ENCODE peak calls at places on chromosomes 12 and 14, in ten cellular contexts. One of them, this sample, is unnamed.

GRCh38 chr14:67757175-67757574 is 55.5 kb downstream of the RDH12 start:
- DNase-seq in mucosa of gallbladder: no peak
- DNase-seq in mesenteric fat pad: no peak
- DNase-seq in activated gamma-delta T cell treated with Interleukin-2 at 50 U/mL for 16 hours: no peak
- DNase-seq in fibroblast of pulmonary artery: no peak
- DNase-seq in pulmonary artery endothelial cell: no peak
- DNase-seq in AG08396: no peak
- DNase-seq in ELR: no peak
- DNase-seq in Calu3: no peak
- DNase-seq in COLO829: no peak
- DNase-seq in this sample: no peak

GRCh38 chr12:44296624-44297197 is 460.8 kb downstream of the TMEM117 start:
- DNase-seq in mucosa of gallbladder: no peak
- DNase-seq in fibroblast of pulmonary artery: no peak
- DNase-seq in Calu3: no peak
- DNase-seq in COLO829: no peak
- DNase-seq in AG08396: no peak
- DNase-seq in pulmonary artery endothelial cell: no peak
- DNase-seq in activated gamma-delta T cell treated with Interleukin-2 at 50 U/mL for 16 hours: no peak
- DNase-seq in mesenteric fat pad: no peak
- DNase-seq in ELR: no peak
- DNase-seq in this sample: no peak

GRCh38 chr12:3323002-3323685 is 167.9 kb upstream of the PRMT8 start:
- DNase-seq in mucosa of gallbladder: no peak
- DNase-seq in mesenteric fat pad: no peak
- DNase-seq in pulmonary artery endothelial cell: no peak
- DNase-seq in AG08396: no peak
- DNase-seq in Calu3: no peak
- DNase-seq in activated gamma-delta T cell treated with Interleukin-2 at 50 U/mL for 16 hours: no peak
- DNase-seq in ELR: no peak
- DNase-seq in COLO829: no peak
- DNase-seq in fibroblast of pulmonary artery: no peak
- DNase-seq in this sample: no peak

GRCh38 chr14:55780156-55780946 is 200.3 kb downstream of the KTN1 start:
- DNase-seq in pulmonary artery endothelial cell: no peak
- DNase-seq in Calu3: peak
- DNase-seq in activated gamma-delta T cell treated with Interleukin-2 at 50 U/mL for 16 hours: no peak
- DNase-seq in COLO829: no peak
- DNase-seq in mesenteric fat pad: no peak
- DNase-seq in AG08396: peak
- DNase-seq in fibroblast of pulmonary artery: peak
- DNase-seq in mucosa of gallbladder: peak
- DNase-seq in ELR: peak
- DNase-seq in this sample: peak

GRCh38 chr12:102918840-102919239 is 1.8 kb upstream of the PAH start:
- DNase-seq in fibroblast of pulmonary artery: no peak
- DNase-seq in mesenteric fat pad: no peak
- DNase-seq in Calu3: no peak
- DNase-seq in mucosa of gallbladder: no peak
- DNase-seq in activated gamma-delta T cell treated with Interleukin-2 at 50 U/mL for 16 hours: no peak
- DNase-seq in pulmonary artery endothelial cell: no peak
- DNase-seq in COLO829: no peak
- DNase-seq in AG08396: no peak
- DNase-seq in ELR: no peak
- DNase-seq in this sample: no peak

GRCh38 chr12:6959376-6960290 is 8.5 kb downstream of the PTPN6 start:
- DNase-seq in mesenteric fat pad: no peak
- DNase-seq in activated gamma-delta T cell treated with Interleukin-2 at 50 U/mL for 16 hours: no peak
- DNase-seq in ELR: no peak
- DNase-seq in Calu3: no peak
- DNase-seq in mucosa of gallbladder: no peak
- DNase-seq in pulmonary artery endothelial cell: no peak
- DNase-seq in COLO829: no peak
- DNase-seq in AG08396: no peak
- DNase-seq in fibroblast of pulmonary artery: no peak
- DNase-seq in this sample: no peak

GRCh38 chr14:88542857-88543795 is 11.7 kb downstream of the PTPN21 start:
- DNase-seq in COLO829: no peak
- DNase-seq in pulmonary artery endothelial cell: no peak
- DNase-seq in mesenteric fat pad: no peak
- DNase-seq in AG08396: no peak
- DNase-seq in activated gamma-delta T cell treated with Interleukin-2 at 50 U/mL for 16 hours: no peak
- DNase-seq in fibroblast of pulmonary artery: no peak
- DNase-seq in ELR: no peak
- DNase-seq in mucosa of gallbladder: no peak
- DNase-seq in Calu3: no peak
- DNase-seq in this sample: peak

GRCh38 chr12:94730846-94731245 is 80.5 kb upstream of the TMCC3 start:
- DNase-seq in pulmonary artery endothelial cell: no peak
- DNase-seq in Calu3: no peak
- DNase-seq in ELR: no peak
- DNase-seq in mucosa of gallbladder: no peak
- DNase-seq in activated gamma-delta T cell treated with Interleukin-2 at 50 U/mL for 16 hours: no peak
- DNase-seq in fibroblast of pulmonary artery: no peak
- DNase-seq in COLO829: no peak
- DNase-seq in mesenteric fat pad: no peak
- DNase-seq in AG08396: no peak
- DNase-seq in this sample: no peak

GRCh38 chr12:105935106-105935505 is 203.6 kb downstream of the NUAK1 start:
- DNase-seq in mesenteric fat pad: no peak
- DNase-seq in COLO829: no peak
- DNase-seq in pulmonary artery endothelial cell: peak
- DNase-seq in ELR: no peak
- DNase-seq in activated gamma-delta T cell treated with Interleukin-2 at 50 U/mL for 16 hours: no peak
- DNase-seq in AG08396: no peak
- DNase-seq in fibroblast of pulmonary artery: peak
- DNase-seq in mucosa of gallbladder: no peak
- DNase-seq in Calu3: no peak
- DNase-seq in this sample: peak

GRCh38 chr12:47022296-47022695 is 57.1 kb upstream of the PCED1B start:
- DNase-seq in COLO829: peak
- DNase-seq in Calu3: no peak
- DNase-seq in fibroblast of pulmonary artery: peak
- DNase-seq in ELR: peak
- DNase-seq in pulmonary artery endothelial cell: peak
- DNase-seq in mesenteric fat pad: no peak
- DNase-seq in activated gamma-delta T cell treated with Interleukin-2 at 50 U/mL for 16 hours: no peak
- DNase-seq in mucosa of gallbladder: no peak
- DNase-seq in AG08396: no peak
- DNase-seq in this sample: peak

GRCh38 chr12:76919388-76920181 is 40.8 kb upstream of the CSRP2 start:
- DNase-seq in AG08396: no peak
- DNase-seq in pulmonary artery endothelial cell: no peak
- DNase-seq in activated gamma-delta T cell treated with Interleukin-2 at 50 U/mL for 16 hours: no peak
- DNase-seq in Calu3: no peak
- DNase-seq in fibroblast of pulmonary artery: no peak
- DNase-seq in mesenteric fat pad: no peak
- DNase-seq in COLO829: no peak
- DNase-seq in ELR: no peak
- DNase-seq in mucosa of gallbladder: no peak
- DNase-seq in this sample: no peak

GRCh38 chr14:35332517-35333346 is 40.5 kb downstream of the PSMA6 start:
- DNase-seq in ELR: peak
- DNase-seq in COLO829: no peak
- DNase-seq in AG08396: no peak
- DNase-seq in activated gamma-delta T cell treated with Interleukin-2 at 50 U/mL for 16 hours: no peak
- DNase-seq in pulmonary artery endothelial cell: no peak
- DNase-seq in mesenteric fat pad: peak
- DNase-seq in fibroblast of pulmonary artery: peak
- DNase-seq in mucosa of gallbladder: peak
- DNase-seq in Calu3: peak
- DNase-seq in this sample: peak